ENCODE peak calls at places on chromosomes 5 and 9, in four cellular contexts. G, X, S and D are unnamed samples.

GRCh38 chr9:113931140-113931539 is 55.0 kb downstream of the ZNF618 start:
- DNase-seq in G (no peak), X (no peak), S (no peak), D (no peak)

GRCh38 chr5:2565147-2565546 is 186.3 kb downstream of the IRX2 start:
- DNase-seq in G (no peak), X (no peak), S (no peak), D (no peak)

GRCh38 chr5:61493973-61494372 is 161.9 kb downstream of the ZSWIM6 start:
- DNase-seq in G (no peak), X (no peak), S (no peak), D (no peak)

GRCh38 chr5:944992-945685 is 52.5 kb downstream of the TRIP13 start:
- DNase-seq in G (no peak), X (peak; percentile 30), S (no peak), D (no peak)

GRCh38 chr5:143355710-143356109 is 47.8 kb downstream of the NR3C1 start:
- DNase-seq in G (no peak), X (peak; percentile 81), S (peak; percentile 98), D (peak; percentile 97)

GRCh38 chr9:70983723-70984280 is 137.6 kb downstream of the TRPM3 start:
- DNase-seq in G (no peak), X (no peak), S (peak; percentile 16), D (no peak)

GRCh38 chr9:110752766-110753165 is 84.2 kb downstream of the MUSK start:
- DNase-seq in G (no peak), X (no peak), S (peak; percentile 94), D (peak; percentile 99)

GRCh38 chr5:147341382-147341781 is 106.6 kb downstream of the STK32A start:
- DNase-seq in G (no peak), X (no peak), S (no peak), D (no peak)

GRCh38 chr5:111278824-111279504 is 54.8 kb downstream of the CAMK4 start:
- DNase-seq in G (peak; percentile 78), X (peak; percentile 64), S (peak; percentile 28), D (peak; percentile 24)

GRCh38 chr5:91419571-91420537 is 36.7 kb upstream of the ARRDC3 start:
- DNase-seq in G (peak; percentile 52), X (peak; percentile 75), S (peak; percentile 70), D (peak; percentile 67)

GRCh38 chr9:36728651-36729520 is 156.2 kb downstream of the MELK start:
- DNase-seq in G (peak; percentile 47), X (no peak), S (peak; percentile 76), D (peak; percentile 65)

GRCh38 chr5:125412051-125412560 is 665.7 kb upstream of the ZNF608 start:
- DNase-seq in G (no peak), X (no peak), S (peak; percentile 20), D (no peak)

GRCh38 chr5:141657937-141658545 is 6.8 kb upstream of the FCHSD1 start:
- DNase-seq in G (no peak), X (no peak), S (peak; percentile 98), D (peak; percentile 98)

GRCh38 chr5:33936004-33936380 is 194 bp upstream of the RXFP3 start:
- DNase-seq in G (peak; percentile 43), X (no peak), S (peak; percentile 68), D (peak; percentile 47)

GRCh38 chr5:135494196-135494595 is 41.6 kb downstream of the NEUROG1 start:
- DNase-seq in G (no peak), X (no peak), S (no peak), D (no peak)

GRCh38 chr5:45677524-45677923 is 18.7 kb downstream of the HCN1 start:
- DNase-seq in G (no peak), X (no peak), S (no peak), D (no peak)

GRCh38 chr9:129482521-129483466 is 138.1 kb downstream of the C9orf50 start:
- DNase-seq in G (peak; percentile 34), X (peak; percentile 92), S (peak; percentile 91), D (peak; percentile 83)

GRCh38 chr9:88197016-88197415 is 58.7 kb upstream of the SPATA31C2 start:
- DNase-seq in G (no peak), X (no peak), S (peak; percentile 92), D (peak; percentile 78)

GRCh38 chr5:98474802-98475201 is 298.7 kb upstream of the RGMB start:
- DNase-seq in G (no peak), X (no peak), S (peak; percentile 33), D (peak; percentile 56)

GRCh38 chr9:100351508-100351907 is 1.2 kb downstream of the TEX10 start:
- DNase-seq in G (no peak), X (no peak), S (no peak), D (no peak)

GRCh38 chr5:82523633-82524032 is 245.5 kb upstream of the RPS23 start:
- DNase-seq in G (no peak), X (no peak), S (no peak), D (no peak)

GRCh38 chr5:1300581-1301083 is 5.8 kb upstream of the TERT start:
- DNase-seq in G (no peak), X (peak; percentile 45), S (no peak), D (no peak)

GRCh38 chr5:134846641-134846960 is 833 bp downstream of the C5orf24 start:
- DNase-seq in G (peak; percentile 30), X (no peak), S (peak; percentile 30), D (peak; percentile 21)

GRCh38 chr5:126852104-126852531 is 75.2 kb downstream of the LMNB1 start:
- DNase-seq in G (no peak), X (no peak), S (peak; percentile 30), D (peak; percentile 66)

GRCh38 chr9:22922222-22922621 is 475.6 kb downstream of the DMRTA1 start:
- DNase-seq in G (no peak), X (no peak), S (no peak), D (no peak)

GRCh38 chr9:80811662-80812061 is 877.7 kb downstream of the TLE1 start:
- DNase-seq in G (no peak), X (no peak), S (no peak), D (no peak)